ENCODE peak calls at places on chromosomes 11 and 22, in seven cellular contexts. Q is CD8-positive, alpha-beta T cell; T is coronary artery; P is prostate gland; F is GM12865; C is CD4-positive, CD25-positive, alpha-beta regulatory T cell; O is skeletal muscle cell. U is an unnamed sample.

GRCh38 chr11:108112059-108112458 is 9.3 kb upstream of the ACAT1 start:
- DNase-seq in Q (no peak), T (no peak), F (no peak), O (no peak), P (no peak), C (no peak), U (no peak)

GRCh38 chr22:32410459-32410858 is 1.6 kb downstream of the RTCB start:
- DNase-seq in F (no peak), C (no peak), P (no peak), T (no peak), O (no peak), Q (no peak), U (no peak)

GRCh38 chr11:69922596-69923111 is 103.4 kb upstream of the FGF3 start:
- DNase-seq in C (no peak), F (no peak), O (no peak), P (no peak), Q (no peak), T (no peak), U (no peak)

GRCh38 chr11:25927391-25927790 is 404.5 kb upstream of the ANO3 start:
- DNase-seq in P (no peak), C (no peak), T (no peak), F (no peak), O (no peak), Q (no peak), U (no peak)

GRCh38 chr11:48103621-48104561 is 112.7 kb upstream of the OR4B1 start:
- DNase-seq in P (peak), O (no peak), T (peak), Q (no peak), C (no peak), F (no peak), U (no peak)

GRCh38 chr22:19799322-19800190 is 39.0 kb downstream of the TBX1 start:
- DNase-seq in F (no peak), Q (no peak), P (no peak), C (no peak), O (peak), T (no peak), U (no peak)

GRCh38 chr11:126457817-126458216 is 102.3 kb downstream of the ST3GAL4 start:
- DNase-seq in O (no peak), C (no peak), P (no peak), F (no peak), Q (no peak), T (no peak), U (no peak)

GRCh38 chr11:35563413-35564245 is 38.2 kb upstream of the PAMR1 start:
- DNase-seq in C (no peak), Q (no peak), F (no peak), T (no peak), P (no peak), O (no peak), U (no peak)

GRCh38 chr11:47924184-47924671 is 56.1 kb upstream of the PTPRJ start:
- DNase-seq in F (no peak), P (peak), O (no peak), Q (no peak), T (no peak), C (no peak), U (no peak)

GRCh38 chr11:131198161-131198560 is 172.3 kb upstream of the NTM start:
- DNase-seq in P (no peak), Q (no peak), O (no peak), T (no peak), F (no peak), C (no peak), U (no peak)

GRCh38 chr11:78575478-78575877 is 814 bp upstream of the NARS2 start:
- DNase-seq in Q (no peak), F (no peak), C (no peak), P (no peak), O (no peak), T (no peak), U (no peak)
- H3K4me3 ChIP-seq in Q (peak), F (peak), C (peak), P (peak), O (peak), T (peak), U (peak)

DNA sequence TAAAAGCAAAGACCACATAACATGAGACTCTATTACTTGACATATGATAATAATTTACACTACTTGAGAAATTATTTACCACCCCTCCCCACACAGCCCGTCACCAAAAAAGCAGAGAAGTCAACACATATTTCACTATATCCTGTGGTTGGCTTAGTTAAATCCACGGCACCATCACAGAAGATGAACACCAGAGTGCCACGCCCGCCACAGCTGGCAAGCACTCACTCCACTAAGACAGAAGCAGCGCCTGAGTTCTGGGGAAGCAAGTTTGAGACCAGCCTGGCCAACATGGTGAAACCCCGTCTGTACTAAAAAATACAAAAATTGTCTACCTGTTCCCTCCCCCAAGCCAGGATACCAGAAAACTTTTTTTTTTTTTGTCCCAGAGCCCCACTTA is 53.1 kb downstream of the PACSIN2 start:
- DNase-seq in T (no peak), C (peak), Q (no peak), P (no peak), O (no peak), F (no peak), U (no peak)
- H3K4me3 ChIP-seq in T (no peak), C (no peak), Q (no peak), P (no peak), O (no peak), F (no peak), U (no peak)

GRCh38 chr11:62860835-62861563 is 19.7 kb upstream of the SLC3A2 start:
- DNase-seq in C (no peak), O (no peak), P (no peak), T (no peak), Q (no peak), F (peak), U (no peak)
- H3K4me3 ChIP-seq in C (no peak), O (no peak), P (no peak), T (no peak), Q (no peak), F (no peak), U (no peak)

GRCh38 chr11:83027794-83028193 is 43.9 kb downstream of the RAB30 start:
- DNase-seq in P (no peak), O (no peak), C (no peak), Q (no peak), F (no peak), T (no peak), U (no peak)

GRCh38 chr11:83024270-83024854 is 47.3 kb downstream of the RAB30 start:
- DNase-seq in F (no peak), P (no peak), Q (no peak), C (no peak), T (no peak), O (no peak), U (no peak)

GRCh38 chr11:83023410-83023809 is 48.3 kb downstream of the RAB30 start:
- DNase-seq in T (no peak), C (no peak), O (no peak), Q (no peak), P (no peak), F (no peak), U (no peak)

GRCh38 chr11:83026229-83026628 is 45.5 kb downstream of the RAB30 start:
- DNase-seq in C (no peak), F (no peak), Q (no peak), T (no peak), O (no peak), P (no peak), U (no peak)

GRCh38 chr11:83025267-83025704 is 46.4 kb downstream of the RAB30 start:
- DNase-seq in P (no peak), O (no peak), F (no peak), T (no peak), C (peak), Q (no peak), U (no peak)
- H3K4me3 ChIP-seq in P (no peak), O (no peak), F (no peak), T (no peak), C (peak), Q (no peak), U (no peak)

GRCh38 chr22:35649636-35650250 is 1.5 kb downstream of the APOL6 start:
- DNase-seq in T (no peak), F (no peak), P (no peak), Q (no peak), C (no peak), O (no peak), U (no peak)
- H3K4me3 ChIP-seq in T (peak), F (peak), P (peak), Q (peak), C (peak), O (peak), U (peak)

U was measured in GM12864.